ENCODE peak calls at places on chromosomes 3 and 15, in four cellular contexts. One of them, this sample, is unnamed.

GRCh38 chr3:152071924-152072323 is 196.8 kb upstream of the MBNL1 start:
- DNase-seq in EL: peak
- DNase-seq in anterior cingulate cortex: no peak
- DNase-seq in cardiac muscle cell: peak
- DNase-seq in this sample: peak

GRCh38 chr3:10322355-10322715 is 1.4 kb upstream of the SEC13 start:
- DNase-seq in cardiac muscle cell: no peak
- DNase-seq in EL: peak
- DNase-seq in anterior cingulate cortex: no peak
- DNase-seq in this sample: peak

GRCh38 chr15:90060797-90061196 is 41.5 kb downstream of the IDH2 start:
- DNase-seq in EL: no peak
- DNase-seq in anterior cingulate cortex: no peak
- DNase-seq in cardiac muscle cell: no peak
- DNase-seq in this sample: no peak

GRCh38 chr3:119310052-119310451 is 15.9 kb downstream of the ARHGAP31 start:
- DNase-seq in EL: peak
- DNase-seq in cardiac muscle cell: no peak
- DNase-seq in anterior cingulate cortex: peak
- DNase-seq in this sample: peak

GRCh38 chr3:132083583-132084372 is 49.0 kb upstream of the CPNE4 start:
- DNase-seq in cardiac muscle cell: no peak
- DNase-seq in EL: peak
- DNase-seq in anterior cingulate cortex: no peak
- DNase-seq in this sample: peak

GRCh38 chr15:25790003-25790660 is 73.0 kb downstream of the ATP10A start:
- DNase-seq in anterior cingulate cortex: no peak
- DNase-seq in EL: peak
- DNase-seq in cardiac muscle cell: no peak
- DNase-seq in this sample: no peak

GRCh38 chr3:111618945-111619344 is 23.8 kb upstream of the ZBED2 start:
- DNase-seq in cardiac muscle cell: no peak
- DNase-seq in EL: no peak
- DNase-seq in anterior cingulate cortex: no peak
- DNase-seq in this sample: no peak

GRCh38 chr3:45618081-45618509 is 23.5 kb downstream of the LIMD1 start:
- DNase-seq in anterior cingulate cortex: no peak
- DNase-seq in cardiac muscle cell: no peak
- DNase-seq in EL: no peak
- DNase-seq in this sample: no peak

GRCh38 chr3:178063475-178063874 is 472.8 kb upstream of the KCNMB2 start:
- DNase-seq in anterior cingulate cortex: no peak
- DNase-seq in EL: peak
- DNase-seq in cardiac muscle cell: no peak
- DNase-seq in this sample: no peak

GRCh38 chr3:20648921-20649381 is 462.9 kb upstream of the SGO1 start:
- DNase-seq in EL: peak
- DNase-seq in cardiac muscle cell: no peak
- DNase-seq in anterior cingulate cortex: no peak
- DNase-seq in this sample: no peak

GRCh38 chr3:183515968-183516851 is 39.3 kb downstream of the KLHL6 start:
- DNase-seq in EL: no peak
- DNase-seq in cardiac muscle cell: peak
- DNase-seq in anterior cingulate cortex: peak
- DNase-seq in this sample: no peak

GRCh38 chr15:64921711-64922110 is 10.0 kb downstream of the ANKDD1A start:
- DNase-seq in EL: no peak
- DNase-seq in anterior cingulate cortex: no peak
- DNase-seq in cardiac muscle cell: no peak
- DNase-seq in this sample: no peak

GRCh38 chr3:42653560-42654330 is at the start of gene ZBTB47:
- DNase-seq in cardiac muscle cell: peak
- DNase-seq in EL: peak
- DNase-seq in anterior cingulate cortex: peak
- DNase-seq in this sample: peak

GRCh38 chr3:96510334-96510733 is 304.1 kb upstream of the EPHA6 start:
- DNase-seq in EL: no peak
- DNase-seq in anterior cingulate cortex: no peak
- DNase-seq in cardiac muscle cell: no peak
- DNase-seq in this sample: no peak

GRCh38 chr3:32340039-32340438 is 51.6 kb upstream of the CMTM7 start:
- DNase-seq in cardiac muscle cell: peak
- DNase-seq in anterior cingulate cortex: no peak
- DNase-seq in EL: peak
- DNase-seq in this sample: peak

GRCh38 chr3:106193876-106194275 is 325.1 kb upstream of the CBLB start:
- DNase-seq in cardiac muscle cell: no peak
- DNase-seq in anterior cingulate cortex: no peak
- DNase-seq in EL: no peak
- DNase-seq in this sample: no peak

GRCh38 chr3:39166932-39167532 is 13.6 kb upstream of the CSRNP1 start:
- DNase-seq in anterior cingulate cortex: no peak
- DNase-seq in cardiac muscle cell: no peak
- DNase-seq in EL: peak
- DNase-seq in this sample: no peak

GRCh38 chr3:155741598-155741997 is 3.3 kb downstream of the PLCH1 start:
- DNase-seq in anterior cingulate cortex: no peak
- DNase-seq in cardiac muscle cell: no peak
- DNase-seq in EL: no peak
- DNase-seq in this sample: no peak

GRCh38 chr15:80152896-80153876 is at the start of gene FAH:
- DNase-seq in EL: peak
- DNase-seq in cardiac muscle cell: peak
- DNase-seq in anterior cingulate cortex: no peak
- DNase-seq in this sample: peak

GRCh38 chr3:177195242-177195940 is 1.9 kb downstream of the TBL1XR1 start:
- DNase-seq in EL: no peak
- DNase-seq in cardiac muscle cell: peak
- DNase-seq in anterior cingulate cortex: no peak
- DNase-seq in this sample: no peak

GRCh38 chr15:78429477-78429876 is 8.5 kb upstream of the IREB2 start:
- DNase-seq in EL: no peak
- DNase-seq in anterior cingulate cortex: no peak
- DNase-seq in cardiac muscle cell: no peak
- DNase-seq in this sample: no peak

GRCh38 chr15:91228391-91228790 is 128.3 kb downstream of the SV2B start:
- DNase-seq in anterior cingulate cortex: no peak
- DNase-seq in EL: no peak
- DNase-seq in cardiac muscle cell: no peak
- DNase-seq in this sample: no peak

GRCh38 chr3:9782777-9783176 is 9.5 kb downstream of the TADA3 start:
- DNase-seq in anterior cingulate cortex: no peak
- DNase-seq in EL: no peak
- DNase-seq in cardiac muscle cell: no peak
- DNase-seq in this sample: no peak

GRCh38 chr3:193149998-193150397 is 91.0 kb upstream of the PLAAT1 start:
- DNase-seq in anterior cingulate cortex: no peak
- DNase-seq in cardiac muscle cell: no peak
- DNase-seq in EL: no peak
- DNase-seq in this sample: no peak

GRCh38 chr3:157631468-157631867 is 128.3 kb upstream of the VEPH1 start:
- DNase-seq in EL: peak
- DNase-seq in anterior cingulate cortex: no peak
- DNase-seq in cardiac muscle cell: no peak
- DNase-seq in this sample: no peak

GRCh38 chr15:87578776-87579175 is 677.8 kb downstream of the NTRK3 start:
- DNase-seq in EL: no peak
- DNase-seq in anterior cingulate cortex: no peak
- DNase-seq in cardiac muscle cell: no peak
- DNase-seq in this sample: no peak

GRCh38 chr15:99928429-99928981 is 195.3 kb upstream of the LYSMD4 start:
- DNase-seq in anterior cingulate cortex: peak
- DNase-seq in cardiac muscle cell: peak
- DNase-seq in EL: peak
- DNase-seq in this sample: peak

GRCh38 chr3:45275006-45275704 is 49.1 kb upstream of the TMEM158 start:
- DNase-seq in anterior cingulate cortex: no peak
- DNase-seq in cardiac muscle cell: no peak
- DNase-seq in EL: no peak
- DNase-seq in this sample: peak

GRCh38 chr3:139187154-139187553 is 142.5 kb upstream of the PRR23C start:
- DNase-seq in anterior cingulate cortex: no peak
- DNase-seq in EL: no peak
- DNase-seq in cardiac muscle cell: peak
- DNase-seq in this sample: no peak

GRCh38 chr15:56428821-56429458 is 36.0 kb downstream of the MNS1 start:
- DNase-seq in EL: peak
- DNase-seq in anterior cingulate cortex: no peak
- DNase-seq in cardiac muscle cell: peak
- DNase-seq in this sample: no peak

GRCh38 chr15:38612159-38612863 is 47.7 kb upstream of the RASGRP1 start:
- DNase-seq in anterior cingulate cortex: no peak
- DNase-seq in EL: no peak
- DNase-seq in cardiac muscle cell: no peak
- DNase-seq in this sample: no peak

GRCh38 chr3:170493712-170494182 is 75.1 kb downstream of the CLDN11 start:
- DNase-seq in cardiac muscle cell: no peak
- DNase-seq in anterior cingulate cortex: no peak
- DNase-seq in EL: peak
- DNase-seq in this sample: no peak

GRCh38 chr15:25739687-25740121 is 123.4 kb downstream of the ATP10A start:
- DNase-seq in anterior cingulate cortex: no peak
- DNase-seq in cardiac muscle cell: peak
- DNase-seq in EL: peak
- DNase-seq in this sample: peak

This sample was measured in ELF-1.